ENCODE peak calls at places on chromosomes 4 and X, in five cellular contexts. H, F, B, Y and P are unnamed samples.

GRCh38 chrX:69372435-69372834 is 131.7 kb upstream of the NALF2 start:
- DNase-seq in H (no peak), F (no peak), B (no peak), Y (no peak), P (no peak)

GRCh38 chr4:99817310-99817885 is 771 bp downstream of the DAPP1 start:
- DNase-seq in H (no peak), F (peak), B (no peak), Y (no peak), P (no peak)

GRCh38 chr4:139419388-139419914 is 34.5 kb upstream of the RAB33B start:
- DNase-seq in H (peak), F (peak), B (peak), Y (no peak), P (no peak)

GRCh38 chr4:81166431-81166830 is 48.6 kb downstream of the PRKG2 start:
- DNase-seq in H (no peak), F (no peak), B (no peak), Y (no peak), P (no peak)

GRCh38 chr4:150305995-150306394 is 227.8 kb downstream of the DCLK2 start:
- DNase-seq in H (peak), F (no peak), B (no peak), Y (no peak), P (no peak)

GRCh38 chrX:37943554-37943953 is 62.8 kb upstream of the SYTL5 start:
- DNase-seq in H (no peak), F (no peak), B (no peak), Y (no peak), P (no peak)

GRCh38 chr4:78691971-78692814 is 84.0 kb upstream of the BMP2K start:
- DNase-seq in H (peak), F (no peak), B (no peak), Y (no peak), P (no peak)

GRCh38 chr4:83036991-83037390 is 2.0 kb downstream of the COPS4 start:
- DNase-seq in H (no peak), F (no peak), B (no peak), Y (no peak), P (no peak)

GRCh38 chr4:139007640-139008039 is 7.9 kb upstream of the NOCT start:
- DNase-seq in H (no peak), F (no peak), B (no peak), Y (no peak), P (no peak)

GRCh38 chr4:127852661-127853060 is 28.0 kb upstream of the PLK4 start:
- DNase-seq in H (no peak), F (no peak), B (no peak), Y (no peak), P (no peak)

GRCh38 chr4:86967798-86968197 is 33.0 kb downstream of the AFF1 start:
- DNase-seq in H (no peak), F (no peak), B (no peak), Y (no peak), P (no peak)

GRCh38 chrX:1894656-1895055 is 279.8 kb downstream of the ASMT start:
- DNase-seq in H (peak), F (no peak), B (no peak), Y (no peak), P (no peak)

GRCh38 chr4:174119051-174119450 is 164.4 kb downstream of the FBXO8 start:
- DNase-seq in H (no peak), F (no peak), B (no peak), Y (no peak), P (no peak)

GRCh38 chr4:56129431-56129861 is 180.7 kb downstream of the CEP135 start:
- DNase-seq in H (peak), F (no peak), B (no peak), Y (no peak), P (no peak)

GRCh38 chr4:165763640-165764039 is 109.4 kb upstream of the TLL1 start:
- DNase-seq in H (no peak), F (no peak), B (no peak), Y (no peak), P (no peak)

GRCh38 chr4:6500481-6501135 is 28.2 kb upstream of the PPP2R2C start:
- DNase-seq in H (no peak), F (no peak), B (peak), Y (no peak), P (no peak)

GRCh38 chrX:80812176-80812575 is 2.5 kb upstream of the BRWD3 start:
- DNase-seq in H (peak), F (peak), B (no peak), Y (no peak), P (no peak)

GRCh38 chrX:103400931-103401330 is 24.6 kb downstream of the BEX3 start:
- DNase-seq in H (peak), F (no peak), B (no peak), Y (no peak), P (no peak)

GRCh38 chrX:1582686-1583437 is 8.5 kb upstream of the AKAP17A start:
- DNase-seq in H (no peak), F (no peak), B (no peak), Y (no peak), P (no peak)

GRCh38 chr4:2304877-2305561 is 43.1 kb upstream of the MXD4 start:
- DNase-seq in H (no peak), F (no peak), B (no peak), Y (no peak), P (no peak)

GRCh38 chr4:107666134-107666533 is 53.9 kb downstream of the PAPSS1 start:
- DNase-seq in H (peak), F (no peak), B (no peak), Y (no peak), P (no peak)

GRCh38 chrX:3145716-3146115 is 104.4 kb downstream of the ARSF start:
- DNase-seq in H (peak), F (no peak), B (no peak), Y (no peak), P (no peak)

GRCh38 chrX:23844502-23845138 is 61.6 kb downstream of the SAT1 start:
- DNase-seq in H (peak), F (no peak), B (no peak), Y (no peak), P (no peak)

GRCh38 chrX:121160987-121161386 is 113.6 kb downstream of the GLUD2 start:
- DNase-seq in H (no peak), F (no peak), B (no peak), Y (no peak), P (no peak)

GRCh38 chr4:80240976-80241375 is 25.5 kb upstream of the FGF5 start:
- DNase-seq in H (no peak), F (no peak), B (no peak), Y (no peak), P (no peak)

GRCh38 chr4:54274786-54275503 is 45.9 kb downstream of the PDGFRA start:
- DNase-seq in H (no peak), F (no peak), B (no peak), Y (no peak), P (no peak)

GRCh38 chrX:38988301-38988700 is 187.0 kb downstream of the MID1IP1 start:
- DNase-seq in H (no peak), F (no peak), B (no peak), Y (no peak), P (no peak)

GRCh38 chr4:3372933-3373465 is 68.8 kb upstream of the HGFAC start:
- DNase-seq in H (peak), F (no peak), B (no peak), Y (no peak), P (peak)

GRCh38 chr4:84597450-84597849 is 14.5 kb downstream of the CDS1 start:
- DNase-seq in H (no peak), F (no peak), B (no peak), Y (no peak), P (no peak)

GRCh38 chrX:101416691-101417090 is 8.7 kb downstream of the HNRNPH2 start:
- DNase-seq in H (no peak), F (no peak), B (no peak), Y (no peak), P (no peak)

GRCh38 chr4:138555584-138555983 is 313.4 kb upstream of the SLC7A11 start:
- DNase-seq in H (peak), F (no peak), B (no peak), Y (no peak), P (no peak)

GRCh38 chr4:20813698-20814097 is 113.4 kb downstream of the PACRGL start:
- DNase-seq in H (no peak), F (no peak), B (no peak), Y (no peak), P (no peak)

GRCh38 chr4:16524911-16525574 is 298.8 kb upstream of the TAPT1 start:
- DNase-seq in H (no peak), F (no peak), B (no peak), Y (no peak), P (no peak)

GRCh38 chrX:7828594-7828993 is 14.4 kb upstream of the VCX start:
- DNase-seq in H (no peak), F (no peak), B (no peak), Y (no peak), P (no peak)

GRCh38 chr4:143364063-143364462 is 27.4 kb downstream of the GAB1 start:
- DNase-seq in H (no peak), F (no peak), B (no peak), Y (no peak), P (no peak)

GRCh38 chr4:87919951-87920350 is 55.6 kb upstream of the SPP1 start:
- DNase-seq in H (no peak), F (no peak), B (no peak), Y (no peak), P (no peak)

GRCh38 chr4:7423391-7423790 is 11.3 kb downstream of the PSAPL1 start:
- DNase-seq in H (no peak), F (no peak), B (no peak), Y (no peak), P (no peak)

GRCh38 chr4:184196730-184197355 is 20.8 kb downstream of the ENPP6 start:
- DNase-seq in H (no peak), F (no peak), B (no peak), Y (no peak), P (no peak)

GRCh38 chrX:7709845-7710244 is 133.1 kb upstream of the VCX start:
- DNase-seq in H (no peak), F (no peak), B (no peak), Y (no peak), P (no peak)

GRCh38 chr4:152419809-152420208 is 116.1 kb downstream of the FBXW7 start:
- DNase-seq in H (no peak), F (no peak), B (no peak), Y (no peak), P (no peak)